ENCODE peak calls at places on chromosomes 2 and 18, in nine cellular contexts. N is hippocampal formation; M is AG20443; X is stimulated activated CD4-positive, alpha-beta T cell treated with anti-CD3 and anti-CD28 coated beads, Interleukin-15, amount 100 ng/mL, for 1 hour; E is iris pigment epithelial cell; R is CD4-positive, alpha-beta T cell; V is A549; B is astrocyte; D is AG09309. G is an unnamed sample.

GRCh38 chr2:167411367-167411766 is 523.1 kb downstream of the XIRP2 start:
- DNase-seq in D (no peak), V (no peak), E (peak; percentile 5), N (no peak), X (no peak), B (no peak), R (no peak), M (no peak), G (no peak)

GRCh38 chr2:224579411-224579810 is 5.8 kb downstream of the CUL3 start:
- DNase-seq in D (no peak), E (peak; percentile 41), M (no peak), B (no peak), V (no peak), R (no peak), N (no peak), X (no peak), G (no peak)

GRCh38 chr2:187139469-187139868 is 290.5 kb upstream of the ZSWIM2 start:
- DNase-seq in X (no peak), R (no peak), N (no peak), D (no peak), E (no peak), M (no peak), V (no peak), B (no peak), G (no peak)

GRCh38 chr2:19738707-19739106 is 163.1 kb downstream of the TTC32 start:
- DNase-seq in V (no peak), M (peak; percentile 74), N (no peak), B (no peak), X (no peak), R (no peak), E (peak; percentile 10), D (peak; percentile 8), G (no peak)

GRCh38 chr2:103169856-103170255 is 408.0 kb downstream of the TMEM182 start:
- DNase-seq in R (no peak), V (no peak), E (no peak), D (no peak), M (no peak), N (no peak), X (no peak), B (no peak), G (no peak)

GRCh38 chr2:101961287-101962242 is 30.2 kb upstream of the IL1R2 start:
- DNase-seq in R (no peak), X (no peak), M (peak; percentile 91), N (peak; percentile 33), B (peak; percentile 82), V (no peak), D (peak; percentile 98), E (peak; percentile 98), G (no peak)

GRCh38 chr2:1613078-1613445 is 131.3 kb downstream of the PXDN start:
- DNase-seq in M (no peak), X (no peak), N (no peak), R (no peak), D (no peak), V (no peak), E (no peak), B (no peak), G (no peak)

GRCh38 chr2:159366538-159366937 is 80.0 kb upstream of the WDSUB1 start:
- DNase-seq in D (no peak), N (no peak), V (no peak), M (no peak), E (peak; percentile 8), R (no peak), X (no peak), B (no peak), G (no peak)

GRCh38 chr18:3148930-3149535 is 70.7 kb downstream of the MYOM1 start:
- DNase-seq in V (no peak), B (peak; percentile 2), X (no peak), E (peak; percentile 12), N (no peak), R (no peak), D (peak; percentile 8), M (no peak), G (peak; percentile 21)

GRCh38 chr2:118348380-118349024 is 260.2 kb downstream of the INSIG2 start:
- DNase-seq in B (no peak), R (no peak), N (no peak), M (no peak), X (no peak), E (no peak), D (no peak), V (no peak), G (no peak)